ENCODE peak calls at places on chromosomes 4 and X, in four cellular contexts. One of them, this sample, is unnamed.

GRCh38 chrX:17596051-17596450 is 141.2 kb upstream of the SCML1 start:
- DNase-seq in fibroblast of gingiva: no peak
- DNase-seq in activated CD4-positive, alpha-beta T cell treated with anti-CD3 and anti-CD28 coated beads, Interleukin-2, amount 10 ng/mL, durations not matched to agents 7 days and 5 days: no peak
- DNase-seq in T-cell: no peak
- DNase-seq in this sample: no peak

GRCh38 chr4:127788517-127788916 is 6.4 kb downstream of the HSPA4L start:
- DNase-seq in T-cell: no peak
- DNase-seq in activated CD4-positive, alpha-beta T cell treated with anti-CD3 and anti-CD28 coated beads, Interleukin-2, amount 10 ng/mL, durations not matched to agents 7 days and 5 days: no peak
- DNase-seq in fibroblast of gingiva: no peak
- DNase-seq in this sample: no peak

GRCh38 chr4:6236816-6237390 is 32.7 kb upstream of the WFS1 start:
- DNase-seq in T-cell: no peak
- DNase-seq in activated CD4-positive, alpha-beta T cell treated with anti-CD3 and anti-CD28 coated beads, Interleukin-2, amount 10 ng/mL, durations not matched to agents 7 days and 5 days: no peak
- DNase-seq in fibroblast of gingiva: no peak
- DNase-seq in this sample: no peak

GRCh38 chr4:169410839-169411770 is 140.3 kb upstream of the SH3RF1 start:
- DNase-seq in T-cell: peak; percentile 25
- DNase-seq in fibroblast of gingiva: peak; percentile 86
- DNase-seq in activated CD4-positive, alpha-beta T cell treated with anti-CD3 and anti-CD28 coated beads, Interleukin-2, amount 10 ng/mL, durations not matched to agents 7 days and 5 days: peak; percentile 81
- DNase-seq in this sample: peak; percentile 77

GRCh38 chr4:6908397-6909112 is 1.1 kb upstream of the TBC1D14 start:
- DNase-seq in T-cell: no peak
- DNase-seq in activated CD4-positive, alpha-beta T cell treated with anti-CD3 and anti-CD28 coated beads, Interleukin-2, amount 10 ng/mL, durations not matched to agents 7 days and 5 days: no peak
- DNase-seq in fibroblast of gingiva: no peak
- DNase-seq in this sample: no peak

GRCh38 chrX:155065035-155065734 is 5.8 kb downstream of the CMC4 start:
- DNase-seq in activated CD4-positive, alpha-beta T cell treated with anti-CD3 and anti-CD28 coated beads, Interleukin-2, amount 10 ng/mL, durations not matched to agents 7 days and 5 days: no peak
- DNase-seq in T-cell: no peak
- DNase-seq in fibroblast of gingiva: peak; percentile 14
- DNase-seq in this sample: no peak

GRCh38 chr4:75992462-75992861 is 1.7 kb upstream of the SDAD1 start:
- DNase-seq in T-cell: no peak
- DNase-seq in fibroblast of gingiva: no peak
- DNase-seq in activated CD4-positive, alpha-beta T cell treated with anti-CD3 and anti-CD28 coated beads, Interleukin-2, amount 10 ng/mL, durations not matched to agents 7 days and 5 days: no peak
- DNase-seq in this sample: no peak

GRCh38 chr4:10183462-10183861 is 66.9 kb upstream of the WDR1 start:
- DNase-seq in activated CD4-positive, alpha-beta T cell treated with anti-CD3 and anti-CD28 coated beads, Interleukin-2, amount 10 ng/mL, durations not matched to agents 7 days and 5 days: peak; percentile 51
- DNase-seq in fibroblast of gingiva: no peak
- DNase-seq in T-cell: no peak
- DNase-seq in this sample: no peak

GRCh38 chr4:15695240-15695699 is 7.6 kb upstream of the BST1 start:
- DNase-seq in T-cell: no peak
- DNase-seq in fibroblast of gingiva: peak; percentile 38
- DNase-seq in activated CD4-positive, alpha-beta T cell treated with anti-CD3 and anti-CD28 coated beads, Interleukin-2, amount 10 ng/mL, durations not matched to agents 7 days and 5 days: no peak
- DNase-seq in this sample: peak; percentile 96

GRCh38 chr4:95181446-95182306 is 367.1 kb downstream of the UNC5C start:
- DNase-seq in activated CD4-positive, alpha-beta T cell treated with anti-CD3 and anti-CD28 coated beads, Interleukin-2, amount 10 ng/mL, durations not matched to agents 7 days and 5 days: no peak
- DNase-seq in fibroblast of gingiva: no peak
- DNase-seq in T-cell: peak; percentile 3
- DNase-seq in this sample: no peak

GRCh38 chr4:24675723-24676122 is 91.4 kb upstream of the DHX15 start:
- DNase-seq in fibroblast of gingiva: no peak
- DNase-seq in T-cell: no peak
- DNase-seq in activated CD4-positive, alpha-beta T cell treated with anti-CD3 and anti-CD28 coated beads, Interleukin-2, amount 10 ng/mL, durations not matched to agents 7 days and 5 days: no peak
- DNase-seq in this sample: no peak

GRCh38 chr4:12439633-12440305 is 1011.1 kb upstream of the HS3ST1 start:
- DNase-seq in activated CD4-positive, alpha-beta T cell treated with anti-CD3 and anti-CD28 coated beads, Interleukin-2, amount 10 ng/mL, durations not matched to agents 7 days and 5 days: no peak
- DNase-seq in T-cell: no peak
- DNase-seq in fibroblast of gingiva: no peak
- DNase-seq in this sample: no peak

GRCh38 chr4:165335163-165335703 is 7.8 kb downstream of the MSMO1 start:
- DNase-seq in activated CD4-positive, alpha-beta T cell treated with anti-CD3 and anti-CD28 coated beads, Interleukin-2, amount 10 ng/mL, durations not matched to agents 7 days and 5 days: no peak
- DNase-seq in T-cell: no peak
- DNase-seq in fibroblast of gingiva: no peak
- DNase-seq in this sample: no peak

GRCh38 chrX:97380200-97380599 is 496.5 kb downstream of the RPA4 start:
- DNase-seq in fibroblast of gingiva: no peak
- DNase-seq in T-cell: no peak
- DNase-seq in activated CD4-positive, alpha-beta T cell treated with anti-CD3 and anti-CD28 coated beads, Interleukin-2, amount 10 ng/mL, durations not matched to agents 7 days and 5 days: no peak
- DNase-seq in this sample: no peak

GRCh38 chr4:184417802-184418511 is 56.4 kb downstream of the IRF2 start:
- DNase-seq in activated CD4-positive, alpha-beta T cell treated with anti-CD3 and anti-CD28 coated beads, Interleukin-2, amount 10 ng/mL, durations not matched to agents 7 days and 5 days: peak; percentile 24
- DNase-seq in fibroblast of gingiva: peak; percentile 50
- DNase-seq in T-cell: no peak
- DNase-seq in this sample: peak; percentile 47

GRCh38 chr4:56320293-56320692 is 67.0 kb downstream of the AASDH start:
- DNase-seq in activated CD4-positive, alpha-beta T cell treated with anti-CD3 and anti-CD28 coated beads, Interleukin-2, amount 10 ng/mL, durations not matched to agents 7 days and 5 days: no peak
- DNase-seq in T-cell: no peak
- DNase-seq in fibroblast of gingiva: no peak
- DNase-seq in this sample: no peak

GRCh38 chr4:112767386-112767785 is 130.4 kb downstream of the LARP7 start:
- DNase-seq in T-cell: no peak
- DNase-seq in fibroblast of gingiva: no peak
- DNase-seq in activated CD4-positive, alpha-beta T cell treated with anti-CD3 and anti-CD28 coated beads, Interleukin-2, amount 10 ng/mL, durations not matched to agents 7 days and 5 days: no peak
- DNase-seq in this sample: no peak

GRCh38 chr4:8291701-8292387 is 22.3 kb downstream of the HTRA3 start:
- DNase-seq in activated CD4-positive, alpha-beta T cell treated with anti-CD3 and anti-CD28 coated beads, Interleukin-2, amount 10 ng/mL, durations not matched to agents 7 days and 5 days: no peak
- DNase-seq in T-cell: no peak
- DNase-seq in fibroblast of gingiva: no peak
- DNase-seq in this sample: no peak

GRCh38 chrX:153924149-153924861 is 1.8 kb downstream of the ARHGAP4 start:
- DNase-seq in fibroblast of gingiva: peak; percentile 19
- DNase-seq in T-cell: peak; percentile 41
- DNase-seq in activated CD4-positive, alpha-beta T cell treated with anti-CD3 and anti-CD28 coated beads, Interleukin-2, amount 10 ng/mL, durations not matched to agents 7 days and 5 days: peak; percentile 48
- DNase-seq in this sample: no peak

GRCh38 chr4:54513231-54513630 is 144.5 kb upstream of the KIT start:
- DNase-seq in activated CD4-positive, alpha-beta T cell treated with anti-CD3 and anti-CD28 coated beads, Interleukin-2, amount 10 ng/mL, durations not matched to agents 7 days and 5 days: no peak
- DNase-seq in fibroblast of gingiva: peak; percentile 2
- DNase-seq in T-cell: no peak
- DNase-seq in this sample: peak; percentile 79

GRCh38 chr4:83316459-83317170 is 18.0 kb downstream of the HPSE start:
- DNase-seq in T-cell: no peak
- DNase-seq in activated CD4-positive, alpha-beta T cell treated with anti-CD3 and anti-CD28 coated beads, Interleukin-2, amount 10 ng/mL, durations not matched to agents 7 days and 5 days: no peak
- DNase-seq in fibroblast of gingiva: no peak
- DNase-seq in this sample: no peak

GRCh38 chrX:75061701-75062100 is 94.4 kb downstream of the ABCB7 start:
- DNase-seq in T-cell: no peak
- DNase-seq in activated CD4-positive, alpha-beta T cell treated with anti-CD3 and anti-CD28 coated beads, Interleukin-2, amount 10 ng/mL, durations not matched to agents 7 days and 5 days: no peak
- DNase-seq in fibroblast of gingiva: peak; percentile 13
- DNase-seq in this sample: no peak

GRCh38 chr4:8537041-8537461 is 43.1 kb upstream of the GPR78 start:
- DNase-seq in T-cell: no peak
- DNase-seq in fibroblast of gingiva: peak; percentile 77
- DNase-seq in activated CD4-positive, alpha-beta T cell treated with anti-CD3 and anti-CD28 coated beads, Interleukin-2, amount 10 ng/mL, durations not matched to agents 7 days and 5 days: no peak
- DNase-seq in this sample: no peak

GRCh38 chr4:113434247-113434587 is 327.3 kb downstream of the CAMK2D start:
- DNase-seq in fibroblast of gingiva: no peak
- DNase-seq in activated CD4-positive, alpha-beta T cell treated with anti-CD3 and anti-CD28 coated beads, Interleukin-2, amount 10 ng/mL, durations not matched to agents 7 days and 5 days: no peak
- DNase-seq in T-cell: no peak
- DNase-seq in this sample: no peak

GRCh38 chrX:132491191-132491590 is 2.4 kb upstream of the MBNL3 start:
- DNase-seq in T-cell: no peak
- DNase-seq in activated CD4-positive, alpha-beta T cell treated with anti-CD3 and anti-CD28 coated beads, Interleukin-2, amount 10 ng/mL, durations not matched to agents 7 days and 5 days: peak; percentile 35
- DNase-seq in fibroblast of gingiva: no peak
- DNase-seq in this sample: no peak

GRCh38 chr4:95021099-95021498 is 263.3 kb downstream of the BMPR1B start:
- DNase-seq in fibroblast of gingiva: no peak
- DNase-seq in activated CD4-positive, alpha-beta T cell treated with anti-CD3 and anti-CD28 coated beads, Interleukin-2, amount 10 ng/mL, durations not matched to agents 7 days and 5 days: no peak
- DNase-seq in T-cell: no peak
- DNase-seq in this sample: peak; percentile 5

GRCh38 chr4:74206088-74206826 is 48.3 kb downstream of the MTHFD2L start:
- DNase-seq in activated CD4-positive, alpha-beta T cell treated with anti-CD3 and anti-CD28 coated beads, Interleukin-2, amount 10 ng/mL, durations not matched to agents 7 days and 5 days: no peak
- DNase-seq in T-cell: no peak
- DNase-seq in fibroblast of gingiva: peak; percentile 38
- DNase-seq in this sample: no peak

GRCh38 chr4:17773125-17773698 is 8.2 kb downstream of the FAM184B start:
- DNase-seq in activated CD4-positive, alpha-beta T cell treated with anti-CD3 and anti-CD28 coated beads, Interleukin-2, amount 10 ng/mL, durations not matched to agents 7 days and 5 days: no peak
- DNase-seq in fibroblast of gingiva: no peak
- DNase-seq in T-cell: no peak
- DNase-seq in this sample: no peak

GRCh38 chrX:85573801-85574200 is 194.3 kb upstream of the POF1B start:
- DNase-seq in activated CD4-positive, alpha-beta T cell treated with anti-CD3 and anti-CD28 coated beads, Interleukin-2, amount 10 ng/mL, durations not matched to agents 7 days and 5 days: no peak
- DNase-seq in T-cell: no peak
- DNase-seq in fibroblast of gingiva: no peak
- DNase-seq in this sample: no peak

This sample was measured in AG04449.